ENCODE peak calls at places on chromosomes 3 and 15, in four cellular contexts. X is MM.1S, U is heart left ventricle, A is heart right ventricle. Q is an unnamed sample.

GRCh38 chr3:44114142-44114541 is 127.5 kb upstream of the TOPAZ1 start:
- DNase-seq in X (no peak), U (peak; percentile 44), A (peak; percentile 36), Q (peak; percentile 40)

GRCh38 chr3:183991403-183991802 is 26.3 kb downstream of the ABCC5 start:
- DNase-seq in X (no peak), U (no peak), A (no peak), Q (no peak)

GRCh38 chr3:153070153-153070868 is 91.7 kb upstream of the RAP2B start:
- DNase-seq in X (peak; percentile 47), U (no peak), A (no peak), Q (peak; percentile 51)

GRCh38 chr15:58506787-58507671 is 75.2 kb downstream of the LIPC start:
- DNase-seq in X (no peak), U (no peak), A (no peak), Q (no peak)

GRCh38 chr15:59699810-59700431 is 10.8 kb upstream of the BNIP2 start:
- DNase-seq in X (no peak), U (no peak), A (no peak), Q (no peak)

GRCh38 chr15:72785452-72786243 is 2.1 kb upstream of the ADPGK start:
- DNase-seq in X (no peak), U (no peak), A (no peak), Q (peak; percentile 66)

GRCh38 chr3:77326586-77326985 is 286.7 kb downstream of the ROBO2 start:
- DNase-seq in X (no peak), U (no peak), A (no peak), Q (no peak)

GRCh38 chr3:134527037-134527436 is 41.2 kb downstream of the CEP63 start:
- DNase-seq in X (no peak), U (no peak), A (no peak), Q (no peak)

GRCh38 chr3:45612918-45613602 is 18.5 kb downstream of the LIMD1 start:
- DNase-seq in X (peak; percentile 97), U (no peak), A (no peak), Q (no peak)

GRCh38 chr3:154338570-154338969 is 14.3 kb upstream of the DHX36 start:
- DNase-seq in X (no peak), U (no peak), A (no peak), Q (no peak)

GRCh38 chr3:125151916-125152315 is 60.6 kb downstream of the SLC12A8 start:
- DNase-seq in X (no peak), U (no peak), A (no peak), Q (no peak)

GRCh38 chr3:143035466-143036214 is 34.3 kb downstream of the U2SURP start:
- DNase-seq in X (no peak), U (no peak), A (no peak), Q (no peak)

GRCh38 chr3:54424283-54424682 is 301.9 kb downstream of the CACNA2D3 start:
- DNase-seq in X (no peak), U (no peak), A (no peak), Q (no peak)

GRCh38 chr15:32030795-32031194 is 480 bp downstream of the CHRNA7 start:
- DNase-seq in X (peak; percentile 12), U (no peak), A (no peak), Q (no peak)

DNA sequence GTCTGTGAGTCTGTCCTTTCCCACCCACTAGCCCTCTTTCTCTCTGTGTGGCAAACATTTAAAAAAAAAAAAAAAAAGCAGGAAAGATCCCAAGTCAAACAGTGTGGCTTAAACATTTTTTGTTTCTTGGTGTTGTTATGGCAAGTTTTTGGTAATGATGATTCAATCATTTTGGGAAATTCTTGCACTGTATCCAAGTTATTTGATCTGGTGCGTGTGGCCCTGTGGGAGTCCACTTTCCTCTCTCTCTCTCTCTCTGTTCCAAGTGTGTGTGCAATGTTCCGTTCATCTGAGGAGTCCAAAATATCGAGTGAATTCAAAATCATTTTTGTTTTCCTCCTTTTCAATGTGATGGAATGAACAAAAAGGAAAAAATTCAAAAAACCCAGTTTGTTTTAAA is 97.7 kb downstream of the GAP43 start:
- DNase-seq in X (no peak), U (no peak), A (no peak), Q (no peak)
- TF ChIP-seq CTCF in X (no peak), U (no peak), A (no peak), Q (no peak)

DNA sequence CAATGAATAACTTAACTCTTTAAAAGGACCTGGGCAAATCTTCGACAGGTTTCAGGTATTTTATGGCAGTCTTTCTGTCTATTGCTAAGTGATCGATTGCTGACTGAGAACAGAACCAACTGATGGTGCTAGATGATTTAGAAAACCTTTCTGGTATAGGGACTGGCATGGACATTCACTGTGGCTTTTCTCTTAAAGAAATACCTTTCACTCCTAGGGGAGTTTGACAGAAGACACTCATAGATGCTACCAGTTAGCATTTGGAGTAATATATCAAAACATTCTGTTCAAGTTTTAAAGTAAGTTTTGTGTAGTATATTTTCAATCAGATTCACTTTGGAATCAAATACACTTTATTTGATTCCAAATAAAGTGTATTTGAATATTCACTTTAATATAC is 692 bp downstream of the PPARG start:
- DNase-seq in X (no peak), U (no peak), A (no peak), Q (no peak)
- H3K4me3 ChIP-seq in X (no peak overlapping the region), U (peak overlapping the region; percentile 97), A (peak overlapping the region; percentile 82), Q (peak overlapping the region; percentile 12)

GRCh38 chr15:73950479-73951043 is 24.3 kb downstream of the LOXL1 start:
- DNase-seq in X (no peak), U (no peak), A (no peak), Q (no peak)

GRCh38 chr15:73952171-73952912 is 26.1 kb downstream of the LOXL1 start:
- DNase-seq in X (no peak), U (no peak), A (no peak), Q (no peak)

GRCh38 chr15:73949496-73949895 is 23.2 kb downstream of the LOXL1 start:
- DNase-seq in X (no peak), U (no peak), A (no peak), Q (no peak)

GRCh38 chr15:73951591-73951990 is 25.3 kb downstream of the LOXL1 start:
- DNase-seq in X (no peak), U (no peak), A (no peak), Q (no peak)

GRCh38 chr15:73951044-73951561 is 24.8 kb downstream of the LOXL1 start:
- DNase-seq in X (peak; percentile 84), U (peak; percentile 97), A (peak; percentile 91), Q (peak; percentile 96)
- H3K27ac ChIP-seq in X (no peak overlapping the region), U (peak overlapping the region; percentile 98), A (peak overlapping the region; percentile 97), Q (peak overlapping the region; percentile 62)

GRCh38 chr15:69782809-69783208 is 314.9 kb downstream of the TLE3 start:
- DNase-seq in X (no peak), U (no peak), A (no peak), Q (no peak)

GRCh38 chr15:69782155-69782658 is 315.5 kb downstream of the TLE3 start:
- DNase-seq in X (no peak), U (no peak), A (no peak), Q (no peak)

GRCh38 chr15:69781411-69782125 is 316.1 kb downstream of the TLE3 start:
- DNase-seq in X (no peak), U (no peak), A (no peak), Q (no peak)

GRCh38 chr15:69780981-69781380 is 316.7 kb downstream of the TLE3 start:
- DNase-seq in X (no peak), U (no peak), A (no peak), Q (no peak)

GRCh38 chr15:69780374-69780773 is 317.3 kb downstream of the TLE3 start:
- DNase-seq in X (no peak), U (no peak), A (no peak), Q (no peak)
- TF ChIP-seq CTCF in X (no peak), U (no peak), A (no peak), Q (no peak)

Q was measured in brain microvascular endothelial cell.